ENCODE peak calls at places on chromosomes 6 and 20, in eight cellular contexts. X, I, B, M, Z, Y, C and J are unnamed samples.

GRCh38 chr20:36483919-36484808 is 57.2 kb upstream of the MYL9 start:
- DNase-seq in Z (no peak), I (no peak), X (no peak), C (no peak), B (peak; percentile 34), Y (no peak), M (no peak), J (peak; percentile 65)

GRCh38 chr20:35626386-35627001 is 10.9 kb downstream of the SPAG4 start:
- DNase-seq in I (no peak), C (no peak), X (no peak), M (no peak), Y (no peak), Z (no peak), B (no peak), J (no peak)

GRCh38 chr6:46850781-46851180 is 57.6 kb downstream of the MEP1A start:
- DNase-seq in C (no peak), I (no peak), Y (peak; percentile 19), X (no peak), B (no peak), M (no peak), Z (no peak), J (peak; percentile 46)

GRCh38 chr6:39226606-39227300 is 2.5 kb downstream of the KCNK5 start:
- DNase-seq in B (no peak), X (no peak), I (no peak), M (peak; percentile 7), Y (no peak), C (no peak), Z (no peak), J (no peak)

GRCh38 chr20:19993937-19994667 is 23.1 kb upstream of the NAA20 start:
- DNase-seq in Y (peak; percentile 47), B (peak; percentile 56), X (no peak), Z (no peak), C (no peak), M (no peak), I (no peak), J (peak; percentile 94)

GRCh38 chr6:118186676-118187567 is 279.9 kb downstream of the SLC35F1 start:
- DNase-seq in I (no peak), X (no peak), B (peak; percentile 28), C (no peak), M (peak; percentile 74), Y (no peak), Z (no peak), J (no peak)

GRCh38 chr20:8152183-8152582 is 20.1 kb downstream of the PLCB1 start:
- DNase-seq in Z (no peak), M (no peak), Y (peak; percentile 58), X (no peak), I (no peak), C (no peak), B (peak; percentile 82), J (peak; percentile 64)

GRCh38 chr6:125904871-125905270 is 51.7 kb upstream of the HINT3 start:
- DNase-seq in M (no peak), X (peak; percentile 9), C (no peak), I (no peak), Y (peak; percentile 58), B (peak; percentile 29), Z (no peak), J (peak; percentile 93)

GRCh38 chr20:22182148-22182547 is 402.2 kb downstream of the FOXA2 start:
- DNase-seq in I (no peak), Z (no peak), M (no peak), C (no peak), Y (no peak), B (no peak), X (no peak), J (no peak)

GRCh38 chr6:114419175-114419574 is 76.4 kb upstream of the HS3ST5 start:
- DNase-seq in Y (no peak), Z (no peak), I (no peak), M (no peak), B (no peak), C (no peak), X (no peak), J (peak; percentile 43)

GRCh38 chr6:79072640-79073181 is 5.3 kb downstream of the PHIP start:
- DNase-seq in Z (no peak), I (no peak), B (no peak), Y (no peak), M (no peak), C (no peak), X (no peak), J (no peak)

GRCh38 chr6:23563329-23563728 is 562.7 kb upstream of the NRSN1 start:
- DNase-seq in I (no peak), X (no peak), M (no peak), B (no peak), Y (no peak), Z (no peak), C (no peak), J (no peak)

GRCh38 chr6:2522521-2522920 is 228.2 kb downstream of the MYLK4 start:
- DNase-seq in C (no peak), B (no peak), I (peak; percentile 13), M (no peak), X (no peak), Y (no peak), Z (no peak), J (peak; percentile 82)

GRCh38 chr20:10672579-10673127 is 1.1 kb downstream of the JAG1 start:
- DNase-seq in M (peak; percentile 88), I (peak; percentile 35), B (peak; percentile 62), Y (no peak), Z (peak; percentile 57), X (peak; percentile 23), C (peak; percentile 72), J (peak; percentile 58)

GRCh38 chr6:108739496-108740330 is 108.5 kb upstream of the ARMC2 start:
- DNase-seq in I (no peak), M (no peak), C (no peak), Z (no peak), B (peak; percentile 81), Y (no peak), X (no peak), J (peak; percentile 75)

GRCh38 chr6:152975204-152975915 is 7.5 kb downstream of the FBXO5 start:
- DNase-seq in M (no peak), Y (no peak), C (no peak), X (no peak), I (peak; percentile 11), Z (no peak), B (no peak), J (no peak)

GRCh38 chr6:25302677-25303128 is 23.5 kb downstream of the CARMIL1 start:
- DNase-seq in I (no peak), B (peak; percentile 84), C (no peak), Y (peak; percentile 79), X (no peak), Z (no peak), M (no peak), J (peak; percentile 7)

GRCh38 chr20:37235065-37235464 is 26.5 kb downstream of the GHRH start:
- DNase-seq in M (no peak), Y (no peak), C (no peak), X (no peak), Z (no peak), I (no peak), B (no peak), J (no peak)

GRCh38 chr6:33847078-33847477 is 43.3 kb upstream of the MLN start:
- DNase-seq in Z (no peak), X (no peak), I (no peak), C (no peak), B (no peak), Y (no peak), M (no peak), J (no peak)